ENCODE peak calls at places on chromosomes 7 and 10, in ten cellular contexts. B is fibroblast of mammary gland; G is HS-27A; N is stimulated activated CD8-positive, alpha-beta memory T cell treated with anti-CD3 and anti-CD28 coated beads, Interleukin-12 subunit alpha, Interleukin-12 subunit beta, amount 100 ng/mL, for 1 hour; I is effector CD4-positive, alpha-beta T cell; F is body of pancreas; Y is fibroblast of the aortic adventitia; K is NCI-H1105 treated with DMSO at 0.1 percent for 48 hours; D is activated naive CD4-positive, alpha-beta T cell treated with anti-CD3 and anti-CD28 coated beads for 36 hours; V is NCI-H524. P is an unnamed sample.

GRCh38 chr10:43226441-43226840 is 40.4 kb downstream of the RASGEF1A start:
- DNase-seq in B (no peak), G (no peak), N (no peak), I (no peak), F (no peak), Y (no peak), K (no peak), D (peak), V (no peak), P (no peak)

GRCh38 chr7:140596751-140597424 is 43.7 kb downstream of the DENND2A start:
- DNase-seq in B (peak), G (no peak), N (no peak), I (no peak), F (no peak), Y (peak), K (no peak), D (no peak), V (peak), P (no peak)

GRCh38 chr10:103441206-103441605 is 11.0 kb downstream of the CALHM2 start:
- DNase-seq in B (peak), G (no peak), N (no peak), I (no peak), F (no peak), Y (no peak), K (no peak), D (no peak), V (no peak), P (no peak)

GRCh38 chr10:25493122-25493893 is 318.5 kb downstream of the GPR158 start:
- DNase-seq in B (peak), G (no peak), N (no peak), I (no peak), F (no peak), Y (peak), K (no peak), D (no peak), V (no peak), P (no peak)

GRCh38 chr7:156143683-156144082 is 331.4 kb upstream of the SHH start:
- DNase-seq in B (no peak), G (no peak), N (no peak), I (no peak), F (no peak), Y (no peak), K (no peak), D (no peak), V (peak), P (no peak)

GRCh38 chr7:12524794-12525386 is 45.6 kb upstream of the SCIN start:
- DNase-seq in B (peak), G (peak), N (no peak), I (no peak), F (no peak), Y (peak), K (peak), D (no peak), V (peak), P (no peak)

GRCh38 chr7:74387606-74388005 is 66.1 kb upstream of the GTF2IRD1 start:
- DNase-seq in B (no peak), G (no peak), N (no peak), I (no peak), F (peak), Y (no peak), K (no peak), D (no peak), V (no peak), P (no peak)

GRCh38 chr10:96130326-96130758 is 245 bp downstream of the ZNF518A start:
- DNase-seq in B (no peak), G (no peak), N (peak), I (peak), F (peak), Y (no peak), K (peak), D (peak), V (peak), P (peak)

GRCh38 chr7:54662701-54663100 is 96.3 kb downstream of the SEC61G start:
- DNase-seq in B (no peak), G (no peak), N (no peak), I (no peak), F (no peak), Y (no peak), K (no peak), D (no peak), V (no peak), P (peak)

GRCh38 chr7:100799037-100799896 is 28.1 kb downstream of the EPHB4 start:
- DNase-seq in B (peak), G (no peak), N (peak), I (peak), F (peak), Y (peak), K (peak), D (peak), V (peak), P (peak)

GRCh38 chr10:125997586-125997985 is 101.2 kb downstream of the FANK1 start:
- DNase-seq in B (no peak), G (no peak), N (no peak), I (no peak), F (no peak), Y (no peak), K (no peak), D (no peak), V (no peak), P (no peak)

GRCh38 chr7:29556405-29557195 is 7.0 kb upstream of the PRR15 start:
- DNase-seq in B (no peak), G (no peak), N (no peak), I (no peak), F (no peak), Y (no peak), K (no peak), D (no peak), V (peak), P (no peak)